ENCODE peak calls at places on chromosomes 5 and 9, in four cellular contexts. L, J, P and I are unnamed samples.

GRCh38 chr9:93224591-93224990 is 40.7 kb downstream of the WNK2 start:
- DNase-seq in P (peak), J (no peak), L (no peak), I (no peak)

GRCh38 chr9:127763918-127764384 is 14.5 kb downstream of the SH2D3C start:
- DNase-seq in J (peak), P (peak), L (no peak), I (no peak)

GRCh38 chr5:969421-969839 is 39.2 kb upstream of the NKD2 start:
- DNase-seq in P (no peak), L (peak), J (no peak), I (no peak)

GRCh38 chr5:56638768-56639238 is 176.5 kb upstream of the MAP3K1 start:
- DNase-seq in L (no peak), J (no peak), P (no peak), I (no peak)

GRCh38 chr5:73631500-73631899 is 5.5 kb downstream of the ARHGEF28 start:
- DNase-seq in P (no peak), J (no peak), L (no peak), I (no peak)

GRCh38 chr5:141360685-141361084 is 891 bp downstream of the PCDHGB2 start:
- DNase-seq in L (no peak), P (no peak), J (no peak), I (no peak)

GRCh38 chr5:74394543-74394923 is 246.0 kb downstream of the ENC1 start:
- DNase-seq in L (no peak), J (no peak), P (peak), I (no peak)

GRCh38 chr5:63085551-63085950 is 506.9 kb downstream of the LRRC70 start:
- DNase-seq in L (no peak), P (no peak), J (no peak), I (no peak)

GRCh38 chr5:89232139-89232603 is 349.2 kb upstream of the MEF2C start:
- DNase-seq in P (no peak), L (no peak), J (no peak), I (no peak)

GRCh38 chr9:96136992-96137665 is 164.8 kb downstream of the HSD17B3 start:
- DNase-seq in L (peak), P (no peak), J (no peak), I (no peak)

GRCh38 chr9:3855601-3856328 is 330.0 kb upstream of the RFX3 start:
- DNase-seq in P (no peak), L (no peak), J (no peak), I (no peak)

GRCh38 chr5:38719916-38720315 is 125.9 kb upstream of the OSMR start:
- DNase-seq in J (no peak), P (no peak), L (peak), I (peak)

GRCh38 chr5:91384671-91385430 is 1.7 kb upstream of the ARRDC3 start:
- DNase-seq in J (peak), L (peak), P (peak), I (peak)

GRCh38 chr9:81902601-81903000 is 25.6 kb upstream of the SPATA31D4 start:
- DNase-seq in L (peak), J (no peak), P (no peak), I (no peak)

GRCh38 chr9:5140151-5140550 is 45.3 kb downstream of the INSL6 start:
- DNase-seq in L (peak), J (no peak), P (no peak), I (no peak)

GRCh38 chr5:80231693-80232092 is 24.2 kb downstream of the SERINC5 start:
- DNase-seq in L (no peak), J (no peak), P (no peak), I (no peak)

GRCh38 chr9:129446828-129447550 is 173.9 kb downstream of the C9orf50 start:
- DNase-seq in J (no peak), P (peak), L (no peak), I (no peak)

GRCh38 chr9:134239130-134239888 is 74.9 kb upstream of the RNU6ATAC start:
- DNase-seq in J (no peak), L (no peak), P (no peak), I (no peak)
- TF ChIP-seq MAZ in J (no peak), L (no peak), P (no peak), I (no peak)

DNA sequence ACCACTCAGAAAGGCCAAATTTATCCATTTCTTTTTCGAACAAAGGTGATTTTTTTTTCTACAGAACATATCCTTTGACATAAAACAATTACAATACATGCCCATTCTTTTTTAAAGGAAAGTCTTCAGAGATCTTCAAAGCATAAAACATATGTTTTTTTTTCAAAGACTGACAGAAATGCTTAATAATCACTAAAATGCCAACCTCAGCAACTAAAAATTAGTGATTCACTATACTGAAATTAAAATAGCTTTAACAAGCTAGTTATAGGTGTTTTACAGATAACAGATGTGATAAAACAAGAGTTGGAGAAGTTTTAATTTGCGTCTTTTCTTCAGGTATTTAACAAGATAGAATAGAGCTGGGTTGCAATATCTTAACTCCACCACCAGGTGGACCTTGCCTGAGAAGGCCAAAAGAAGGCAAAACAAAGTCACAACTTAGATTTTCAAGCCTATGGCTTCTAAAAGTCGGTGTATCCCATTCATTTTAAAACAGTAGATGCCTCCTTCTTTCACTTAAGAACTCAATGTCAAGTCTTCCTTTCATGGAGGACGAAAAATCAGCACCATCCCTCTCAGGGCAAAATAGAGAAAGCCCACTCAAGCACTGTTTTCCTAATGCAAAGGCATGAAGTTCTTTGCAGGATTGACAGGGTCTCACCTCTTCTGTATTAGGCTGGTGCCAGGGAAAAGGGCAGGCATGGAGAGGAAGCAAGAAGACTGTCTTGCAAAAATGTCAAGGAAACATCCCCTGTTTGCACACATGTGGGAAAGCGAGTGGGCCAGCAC is 31.1 kb upstream of the CPLX2 start:
- DNase-seq in P (peak), J (peak), L (peak), I (peak)
- TF ChIP-seq MAZ in P (no peak), J (no peak), L (no peak), I (no peak)

GRCh38 chr9:90616806-90617205 is 25.8 kb downstream of the DIRAS2 start:
- DNase-seq in L (no peak), J (no peak), P (no peak), I (no peak)
- TF ChIP-seq MAZ in L (no peak), J (no peak), P (no peak), I (no peak)

GRCh38 chr5:159405611-159406031 is 75.3 kb upstream of the IL12B start:
- DNase-seq in L (no peak), P (no peak), J (no peak), I (no peak)

GRCh38 chr5:159402328-159402727 is 72.0 kb upstream of the IL12B start:
- DNase-seq in P (no peak), L (no peak), J (no peak), I (no peak)

GRCh38 chr5:159406571-159406970 is 76.3 kb upstream of the IL12B start:
- DNase-seq in J (no peak), L (no peak), P (no peak), I (no peak)

GRCh38 chr5:159402871-159403270 is 72.6 kb upstream of the IL12B start:
- DNase-seq in L (no peak), P (no peak), J (no peak), I (no peak)

DNA sequence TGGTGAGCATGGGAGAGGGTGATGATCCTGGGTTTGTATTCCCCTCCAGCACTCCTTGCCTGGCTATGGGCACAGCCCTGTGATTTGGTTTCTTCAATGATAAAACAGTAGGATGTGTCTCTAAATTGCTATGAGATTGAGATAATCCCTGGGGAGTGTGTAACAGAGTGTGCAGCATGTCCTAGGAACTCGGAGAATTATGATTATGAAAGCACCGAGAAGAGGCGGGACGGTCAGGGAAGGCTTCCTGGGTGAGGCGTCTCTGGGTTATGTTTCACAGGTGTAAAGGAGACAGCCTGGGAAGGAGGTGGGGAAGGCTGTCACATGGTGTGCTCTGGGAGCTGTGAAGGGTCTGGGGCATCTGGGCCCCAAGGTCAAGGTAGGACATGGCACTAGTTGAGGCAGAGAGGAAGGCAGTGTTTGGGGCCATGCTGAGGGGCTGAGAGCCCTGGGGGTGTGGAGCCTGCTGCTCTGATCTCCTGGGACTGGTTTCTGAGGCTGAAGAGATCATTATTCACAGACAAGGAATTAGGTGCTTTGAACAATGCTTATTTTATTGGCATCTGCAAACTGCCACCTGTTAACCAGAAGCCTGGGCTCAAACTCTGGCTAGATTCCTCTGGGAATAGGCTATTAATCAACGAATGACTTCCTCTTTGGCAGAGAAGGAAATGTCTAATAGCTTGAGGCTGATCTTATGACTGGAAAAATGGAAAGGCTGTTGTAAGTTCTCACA is 73.8 kb upstream of the IL12B start:
- DNase-seq in J (no peak), P (no peak), L (no peak), I (no peak)
- TF ChIP-seq MAZ in J (no peak), P (no peak), L (no peak), I (no peak)

DNA sequence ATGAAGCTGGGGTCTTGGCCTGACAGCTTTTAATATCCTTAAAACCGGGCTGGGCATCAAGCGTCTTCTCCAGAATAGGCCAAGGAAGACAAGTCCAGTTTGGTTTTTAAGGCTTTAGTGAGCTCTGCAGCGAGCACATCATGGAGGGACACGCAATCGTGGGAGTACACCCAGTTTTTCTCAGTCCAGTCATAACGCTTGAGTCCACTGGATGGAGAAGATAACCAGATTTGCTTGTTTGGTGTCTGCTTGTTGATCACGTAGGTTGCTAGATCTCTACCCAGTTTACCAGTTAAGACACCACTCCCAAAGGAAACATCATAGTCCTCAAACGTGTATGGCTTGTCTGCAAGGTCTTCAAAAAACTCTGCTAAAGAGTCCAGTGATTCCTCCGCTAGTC is 27.4 kb upstream of the GOLGA1 start:
- DNase-seq in J (peak), P (no peak), L (no peak), I (no peak)
- TF ChIP-seq MAZ in J (no peak), P (no peak), L (no peak), I (no peak)

GRCh38 chr9:86856259-86856658 is 91.0 kb downstream of the GAS1 start:
- DNase-seq in L (no peak), J (no peak), P (no peak), I (no peak)

GRCh38 chr9:86859966-86860365 is 87.3 kb downstream of the GAS1 start:
- DNase-seq in J (no peak), P (no peak), L (no peak), I (no peak)

GRCh38 chr9:86859056-86859455 is 88.2 kb downstream of the GAS1 start:
- DNase-seq in J (no peak), L (no peak), P (no peak), I (no peak)

GRCh38 chr9:86854898-86855523 is 92.3 kb downstream of the GAS1 start:
- DNase-seq in L (peak), P (peak), J (no peak), I (no peak)
- TF ChIP-seq MAZ in L (no peak), P (no peak), J (no peak), I (no peak)

GRCh38 chr5:158811350-158811749 is 288.4 kb downstream of the EBF1 start:
- DNase-seq in P (no peak), L (no peak), J (no peak), I (no peak)

GRCh38 chr5:158805195-158805594 is 294.5 kb downstream of the EBF1 start:
- DNase-seq in L (no peak), J (no peak), P (no peak), I (no peak)

GRCh38 chr5:158810615-158811014 is 289.1 kb downstream of the EBF1 start:
- DNase-seq in P (no peak), L (no peak), J (no peak), I (no peak)

GRCh38 chr5:158809310-158809709 is 290.4 kb downstream of the EBF1 start:
- DNase-seq in J (no peak), L (no peak), P (no peak), I (no peak)

DNA sequence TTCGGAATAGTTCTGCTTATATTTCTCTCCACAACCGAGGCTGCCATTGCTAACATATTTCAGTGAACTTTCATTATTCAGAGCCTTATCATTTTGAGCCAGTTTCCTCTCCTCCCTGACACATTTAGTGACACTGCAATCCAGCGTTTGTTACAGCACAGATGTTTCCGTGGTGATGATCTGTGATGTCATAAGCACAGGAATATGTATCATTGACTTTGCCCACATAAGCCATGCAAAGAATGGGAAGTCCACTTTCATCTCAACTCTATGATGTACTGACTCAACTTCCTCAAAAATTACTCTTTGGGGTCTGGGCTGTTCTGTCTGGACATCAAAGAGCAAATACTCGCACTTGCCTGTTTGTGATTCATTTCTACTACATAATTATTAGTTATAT is 291.8 kb downstream of the EBF1 start:
- DNase-seq in P (no peak), L (no peak), J (no peak), I (peak)
- TF ChIP-seq MAZ in P (no peak), L (no peak), J (no peak), I (no peak)

GRCh38 chr9:131149678-131150033 is 24.3 kb downstream of the NUP214 start:
- DNase-seq in P (no peak), J (no peak), L (no peak), I (no peak)
- TF ChIP-seq MAZ in P (no peak), J (no peak), L (no peak), I (no peak)

DNA sequence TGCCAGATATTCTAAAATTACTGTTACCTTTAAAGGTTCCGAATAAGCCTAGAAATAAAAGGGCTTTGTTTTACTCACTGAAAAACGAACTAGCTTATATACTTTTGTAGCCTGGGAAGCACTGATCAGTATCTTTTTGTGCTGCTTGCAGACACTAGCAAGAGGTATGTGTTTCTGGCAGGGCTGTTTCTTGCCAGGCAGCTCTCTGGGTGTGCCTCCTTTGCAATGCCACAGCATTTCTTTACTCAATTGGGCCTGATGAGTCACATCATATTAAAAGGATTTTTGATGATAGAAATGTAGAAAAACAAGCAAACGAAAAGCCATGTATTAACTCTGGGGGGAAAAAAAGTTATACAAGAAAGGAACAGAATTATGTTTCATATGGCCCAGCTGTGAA is 35.6 kb downstream of the CD180 start:
- DNase-seq in L (peak), J (no peak), P (no peak), I (peak)
- TF ChIP-seq MAZ in L (no peak), J (no peak), P (no peak), I (no peak)

GRCh38 chr5:2374703-2375102 is 376.8 kb downstream of the IRX2 start:
- DNase-seq in P (no peak), L (no peak), J (no peak), I (no peak)

GRCh38 chr5:2375796-2376195 is 375.7 kb downstream of the IRX2 start:
- DNase-seq in P (no peak), L (no peak), J (no peak), I (no peak)

GRCh38 chr5:2375291-2375690 is 376.2 kb downstream of the IRX2 start:
- DNase-seq in L (no peak), P (no peak), J (no peak), I (no peak)

GRCh38 chr5:2378108-2378507 is 373.4 kb downstream of the IRX2 start:
- DNase-seq in J (no peak), L (no peak), P (no peak), I (no peak)

DNA sequence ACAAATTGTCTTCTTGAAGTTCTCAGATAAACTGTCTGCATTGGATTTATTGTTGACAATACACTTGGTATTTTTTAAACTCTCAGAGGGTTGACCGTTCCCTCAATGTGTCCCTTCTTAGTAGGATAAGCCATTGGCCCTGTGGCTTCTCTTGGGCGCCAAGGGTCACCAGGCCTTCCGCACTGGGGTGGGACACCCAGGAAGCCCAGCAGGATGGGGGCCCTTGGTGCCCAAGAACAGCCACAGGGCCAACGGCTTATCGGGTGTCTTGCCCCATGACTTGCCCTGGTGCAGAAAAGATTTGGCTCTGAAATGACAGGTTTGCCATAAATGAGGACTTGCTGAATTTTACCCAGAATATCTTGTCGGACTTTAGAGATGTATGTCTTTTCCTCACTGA is 375.0 kb downstream of the IRX2 start:
- DNase-seq in P (no peak), L (no peak), J (no peak), I (no peak)
- TF ChIP-seq MAZ in P (no peak), L (no peak), J (no peak), I (no peak)